ENCODE peak calls at places on chromosomes 12 and 14, in four cellular contexts. One of them, this sample, is unnamed.

GRCh38 chr12:52004042-52004648 is 2.6 kb upstream of the TAMALIN start:
- DNase-seq in GM10248: no peak
- DNase-seq in tibial nerve: peak; percentile 54
- DNase-seq in fibroblast of villous mesenchyme: peak; percentile 65
- DNase-seq in this sample: no peak

GRCh38 chr14:76413962-76414665 is 38.2 kb downstream of the ESRRB start:
- DNase-seq in fibroblast of villous mesenchyme: no peak
- DNase-seq in tibial nerve: no peak
- DNase-seq in GM10248: no peak
- DNase-seq in this sample: no peak

GRCh38 chr12:107291018-107291417 is 197.7 kb upstream of the CRY1 start:
- DNase-seq in fibroblast of villous mesenchyme: no peak
- DNase-seq in tibial nerve: no peak
- DNase-seq in GM10248: no peak
- DNase-seq in this sample: no peak

GRCh38 chr12:263574-263973 is 938 bp upstream of the SLC6A13 start:
- DNase-seq in tibial nerve: no peak
- DNase-seq in GM10248: no peak
- DNase-seq in fibroblast of villous mesenchyme: no peak
- DNase-seq in this sample: peak; percentile 53

GRCh38 chr12:65741662-65742480 is 82.4 kb upstream of the HMGA2 start:
- DNase-seq in tibial nerve: no peak
- DNase-seq in fibroblast of villous mesenchyme: peak; percentile 68
- DNase-seq in GM10248: peak; percentile 61
- DNase-seq in this sample: peak; percentile 86

GRCh38 chr14:34931206-34931605 is 51.6 kb upstream of the SRP54 start:
- DNase-seq in fibroblast of villous mesenchyme: no peak
- DNase-seq in tibial nerve: no peak
- DNase-seq in GM10248: peak; percentile 17
- DNase-seq in this sample: no peak

GRCh38 chr14:66379116-66379515 is 107.1 kb upstream of the CCDC196 start:
- DNase-seq in GM10248: no peak
- DNase-seq in tibial nerve: no peak
- DNase-seq in fibroblast of villous mesenchyme: no peak
- DNase-seq in this sample: no peak

GRCh38 chr12:5177731-5178130 is 134.1 kb downstream of the KCNA5 start:
- DNase-seq in GM10248: no peak
- DNase-seq in tibial nerve: no peak
- DNase-seq in fibroblast of villous mesenchyme: no peak
- DNase-seq in this sample: no peak

GRCh38 chr14:32509632-32510187 is 180.6 kb downstream of the AKAP6 start:
- DNase-seq in GM10248: no peak
- DNase-seq in tibial nerve: peak; percentile 15
- DNase-seq in fibroblast of villous mesenchyme: peak; percentile 82
- DNase-seq in this sample: peak; percentile 88

GRCh38 chr12:22935090-22935489 is 310.1 kb downstream of the ETNK1 start:
- DNase-seq in GM10248: no peak
- DNase-seq in fibroblast of villous mesenchyme: no peak
- DNase-seq in tibial nerve: no peak
- DNase-seq in this sample: no peak

GRCh38 chr14:68819260-68819691 is 26.4 kb upstream of the ZFP36L1 start:
- DNase-seq in tibial nerve: no peak
- DNase-seq in GM10248: no peak
- DNase-seq in fibroblast of villous mesenchyme: peak; percentile 87
- DNase-seq in this sample: no peak

GRCh38 chr12:56119361-56119796 is 1.3 kb downstream of the ZC3H10 start:
- DNase-seq in fibroblast of villous mesenchyme: peak; percentile 99
- DNase-seq in GM10248: peak; percentile 64
- DNase-seq in tibial nerve: peak; percentile 59
- DNase-seq in this sample: no peak

GRCh38 chr12:97027482-97027881 is 120.4 kb downstream of the NEDD1 start:
- DNase-seq in GM10248: no peak
- DNase-seq in fibroblast of villous mesenchyme: no peak
- DNase-seq in tibial nerve: no peak
- DNase-seq in this sample: no peak

GRCh38 chr12:76450690-76451089 is 102.5 kb upstream of the BBS10 start:
- DNase-seq in fibroblast of villous mesenchyme: peak; percentile 89
- DNase-seq in tibial nerve: no peak
- DNase-seq in GM10248: no peak
- DNase-seq in this sample: no peak

GRCh38 chr12:111447571-111448265 is 42.0 kb downstream of the SH2B3 start:
- DNase-seq in fibroblast of villous mesenchyme: no peak
- DNase-seq in GM10248: no peak
- DNase-seq in tibial nerve: no peak
- DNase-seq in this sample: peak; percentile 82

GRCh38 chr14:50800032-50800431 is 30.9 kb downstream of the NIN start:
- DNase-seq in fibroblast of villous mesenchyme: peak; percentile 76
- DNase-seq in tibial nerve: no peak
- DNase-seq in GM10248: no peak
- DNase-seq in this sample: no peak

GRCh38 chr14:61147369-61147897 is 133.7 kb downstream of the TMEM30B start:
- DNase-seq in fibroblast of villous mesenchyme: no peak
- DNase-seq in tibial nerve: no peak
- DNase-seq in GM10248: no peak
- DNase-seq in this sample: no peak

GRCh38 chr14:83085725-83086124 is 1552.1 kb upstream of the SEL1L start:
- DNase-seq in fibroblast of villous mesenchyme: no peak
- DNase-seq in GM10248: no peak
- DNase-seq in tibial nerve: no peak
- DNase-seq in this sample: no peak

GRCh38 chr12:109715310-109716091 is 1.9 kb downstream of the FAM222A start:
- DNase-seq in GM10248: no peak
- DNase-seq in fibroblast of villous mesenchyme: no peak
- DNase-seq in tibial nerve: no peak
- DNase-seq in this sample: no peak

GRCh38 chr14:83118029-83118428 is 1584.4 kb upstream of the SEL1L start:
- DNase-seq in fibroblast of villous mesenchyme: no peak
- DNase-seq in tibial nerve: no peak
- DNase-seq in GM10248: no peak
- DNase-seq in this sample: no peak

GRCh38 chr12:121092034-121092433 is 40.6 kb upstream of the P2RX7 start:
- DNase-seq in tibial nerve: no peak
- DNase-seq in GM10248: no peak
- DNase-seq in fibroblast of villous mesenchyme: no peak
- DNase-seq in this sample: no peak

GRCh38 chr12:121095544-121096198 is 37.0 kb upstream of the P2RX7 start:
- DNase-seq in fibroblast of villous mesenchyme: peak; percentile 61
- DNase-seq in GM10248: peak; percentile 89
- DNase-seq in tibial nerve: peak; percentile 46
- DNase-seq in this sample: peak; percentile 90

GRCh38 chr12:121093487-121093891 is 39.2 kb upstream of the P2RX7 start:
- DNase-seq in GM10248: no peak
- DNase-seq in fibroblast of villous mesenchyme: no peak
- DNase-seq in tibial nerve: no peak
- DNase-seq in this sample: peak; percentile 82

GRCh38 chr12:121099779-121100178 is 32.9 kb upstream of the P2RX7 start:
- DNase-seq in tibial nerve: no peak
- DNase-seq in GM10248: no peak
- DNase-seq in fibroblast of villous mesenchyme: no peak
- DNase-seq in this sample: no peak

DNA sequence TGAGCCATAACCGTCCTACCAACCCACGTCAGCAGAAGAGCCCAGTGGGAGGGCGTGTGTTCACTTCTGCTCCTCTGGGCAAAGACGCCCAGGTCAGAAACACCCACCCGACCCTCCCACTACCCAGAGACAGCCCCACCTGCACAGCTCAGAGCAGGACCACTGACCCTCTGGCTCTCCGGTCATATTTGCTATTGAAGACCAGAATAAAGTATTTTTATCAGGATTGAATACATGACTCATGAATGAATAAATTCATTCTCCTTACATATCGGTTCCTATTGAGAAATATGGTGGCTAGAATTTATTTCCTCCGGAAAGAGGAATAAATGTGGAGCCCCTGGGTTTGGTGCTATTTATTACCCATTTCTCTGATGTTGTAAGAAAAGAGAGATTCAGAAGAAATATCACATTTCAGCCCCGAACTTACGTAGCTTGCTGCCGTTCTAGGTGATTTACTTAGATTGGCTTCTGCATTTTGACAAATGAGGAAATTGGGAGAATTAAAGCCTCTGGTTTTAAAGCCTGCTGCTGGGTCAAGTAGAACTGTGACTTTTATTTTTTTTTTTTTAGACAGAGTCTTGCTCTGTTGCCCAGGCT is 36.4 kb upstream of the P2RX7 start:
- DNase-seq in tibial nerve: no peak
- DNase-seq in GM10248: no peak
- DNase-seq in fibroblast of villous mesenchyme: no peak
- DNase-seq in this sample: no peak
- TF ChIP-seq CTCF in tibial nerve: no peak
- TF ChIP-seq CTCF in GM10248: no peak
- TF ChIP-seq CTCF in fibroblast of villous mesenchyme: no peak
- TF ChIP-seq CTCF in this sample: peak; percentile 4

GRCh38 chr14:22176930-22177329 is 412.1 kb downstream of the DAD1 start:
- DNase-seq in GM10248: no peak
- DNase-seq in fibroblast of villous mesenchyme: no peak
- DNase-seq in tibial nerve: no peak
- DNase-seq in this sample: no peak
- TF ChIP-seq CTCF in GM10248: no peak
- TF ChIP-seq CTCF in fibroblast of villous mesenchyme: no peak
- TF ChIP-seq CTCF in tibial nerve: no peak
- TF ChIP-seq CTCF in this sample: no peak

DNA sequence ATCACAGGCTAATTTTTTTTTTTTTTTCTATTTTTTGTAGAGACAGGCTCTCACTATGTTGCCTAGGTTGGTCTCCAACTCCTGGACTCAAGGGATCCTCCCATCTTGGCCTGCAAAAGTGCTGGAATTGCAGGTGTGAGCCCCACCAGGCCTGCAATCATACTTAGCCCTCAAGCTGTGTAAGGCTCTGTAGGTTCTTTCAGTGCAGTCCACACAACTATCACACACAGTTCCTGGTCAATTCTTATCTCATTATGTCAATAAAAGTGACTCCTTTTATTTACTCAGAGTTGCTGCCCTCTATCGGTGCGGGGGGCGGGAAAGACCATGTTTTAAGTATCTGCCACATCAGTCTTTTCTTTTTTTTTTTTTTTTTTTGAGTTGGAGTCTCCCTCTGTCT is 29.0 kb downstream of the SLC2A3 start:
- DNase-seq in GM10248: peak; percentile 21
- DNase-seq in fibroblast of villous mesenchyme: peak; percentile 57
- DNase-seq in tibial nerve: peak; percentile 50
- DNase-seq in this sample: no peak
- TF ChIP-seq CTCF in GM10248: peak; percentile 21
- TF ChIP-seq CTCF in fibroblast of villous mesenchyme: peak; percentile 43
- TF ChIP-seq CTCF in tibial nerve: no peak
- TF ChIP-seq CTCF in this sample: peak; percentile 47

DNA sequence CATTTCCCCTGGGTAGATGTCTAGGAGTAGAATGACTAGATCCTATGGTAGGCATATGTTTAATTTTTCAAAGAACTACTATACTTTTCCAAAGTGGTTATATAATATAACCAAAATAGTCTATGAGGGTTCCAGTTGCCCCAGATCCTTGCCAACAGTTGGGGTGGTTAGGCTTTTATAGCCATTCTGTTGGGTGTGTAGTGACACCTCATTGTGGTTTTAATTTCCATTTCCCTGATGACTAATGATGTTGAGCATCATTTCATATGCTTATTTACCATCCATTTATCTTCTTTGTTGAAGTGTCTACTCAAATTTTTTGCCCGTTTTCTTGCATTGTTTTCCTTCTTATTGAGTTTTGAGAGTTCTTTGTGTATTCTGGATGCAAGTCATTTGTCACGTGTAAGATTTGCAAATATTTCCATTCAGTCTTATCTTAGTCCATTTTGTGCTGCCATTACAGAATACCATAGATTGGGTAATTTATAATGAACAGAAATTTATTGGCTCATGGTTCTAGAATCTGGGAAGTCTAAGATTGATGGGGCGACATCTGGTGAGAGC is 4.7 kb downstream of the SYNE2 start:
- DNase-seq in fibroblast of villous mesenchyme: no peak
- DNase-seq in tibial nerve: no peak
- DNase-seq in GM10248: no peak
- DNase-seq in this sample: no peak
- TF ChIP-seq CTCF in fibroblast of villous mesenchyme: no peak
- TF ChIP-seq CTCF in tibial nerve: no peak
- TF ChIP-seq CTCF in GM10248: no peak
- TF ChIP-seq CTCF in this sample: no peak

GRCh38 chr12:47740536-47741339 is 15.4 kb upstream of the ENDOU start:
- DNase-seq in tibial nerve: no peak
- DNase-seq in fibroblast of villous mesenchyme: no peak
- DNase-seq in GM10248: peak; percentile 44
- DNase-seq in this sample: no peak
- TF ChIP-seq CTCF in tibial nerve: no peak
- TF ChIP-seq CTCF in fibroblast of villous mesenchyme: no peak
- TF ChIP-seq CTCF in GM10248: no peak
- TF ChIP-seq CTCF in this sample: no peak

GRCh38 chr14:86035882-86036281 is 505.9 kb downstream of the FLRT2 start:
- DNase-seq in tibial nerve: no peak
- DNase-seq in fibroblast of villous mesenchyme: peak; percentile 6
- DNase-seq in GM10248: peak; percentile 3
- DNase-seq in this sample: no peak
- TF ChIP-seq CTCF in tibial nerve: no peak
- TF ChIP-seq CTCF in fibroblast of villous mesenchyme: peak; percentile 39
- TF ChIP-seq CTCF in GM10248: peak; percentile 44
- TF ChIP-seq CTCF in this sample: peak; percentile 43

This sample was measured in osteocyte.